ENCODE peak calls at places on chromosomes 12 and 14, in nine cellular contexts. U is DMS153; W is EH; L is aorta; C is stimulated activated CD4-positive, alpha-beta T cell treated with anti-CD3 and anti-CD28 coated beads, TNF-alpha, amount 100 ng/mL, for 1 hour; X is HS-27A; E is smooth muscle cell of the brain vasculature; P is left ventricle myocardium inferior; J is HCT116. R is an unnamed sample.

GRCh38 chr12:64946132-64946829 is 121.8 kb downstream of the TBC1D30 start:
- DNase-seq in U (peak; percentile 96), W (peak; percentile 8), L (peak; percentile 53), C (no peak), X (no peak), E (no peak), P (peak; percentile 63), J (no peak), R (no peak)

GRCh38 chr12:24839268-24839791 is 109.6 kb downstream of the BCAT1 start:
- DNase-seq in U (no peak), W (peak; percentile 33), L (no peak), C (peak; percentile 35), X (no peak), E (no peak), P (no peak), J (no peak), R (no peak)

GRCh38 chr12:77630341-77630740 is 200.4 kb upstream of the NAV3 start:
- DNase-seq in U (no peak), W (no peak), L (no peak), C (no peak), X (no peak), E (no peak), P (no peak), J (no peak), R (no peak)

GRCh38 chr12:113673524-113674238 is 202.0 kb upstream of the LHX5 start:
- DNase-seq in U (no peak), W (no peak), L (no peak), C (no peak), X (no peak), E (no peak), P (no peak), J (no peak), R (no peak)

GRCh38 chr12:42918387-42918786 is 328.8 kb upstream of the PRICKLE1 start:
- DNase-seq in U (no peak), W (no peak), L (no peak), C (no peak), X (no peak), E (no peak), P (no peak), J (no peak), R (peak; percentile 53)

GRCh38 chr14:104433401-104434213 is 146.0 kb upstream of the C14orf180 start:
- DNase-seq in U (no peak), W (no peak), L (peak; percentile 39), C (no peak), X (no peak), E (no peak), P (no peak), J (no peak), R (no peak)

GRCh38 chr12:110776410-110776809 is 33.7 kb upstream of the PPP1CC start:
- DNase-seq in U (no peak), W (no peak), L (no peak), C (peak; percentile 23), X (no peak), E (no peak), P (no peak), J (no peak), R (peak; percentile 65)

GRCh38 chr14:60805881-60806569 is 71.5 kb downstream of the MNAT1 start:
- DNase-seq in U (no peak), W (peak; percentile 94), L (no peak), C (no peak), X (no peak), E (peak; percentile 21), P (no peak), J (no peak), R (peak; percentile 41)

GRCh38 chr12:106917503-106917902 is 38.2 kb upstream of the TMEM263 start:
- DNase-seq in U (no peak), W (no peak), L (no peak), C (no peak), X (no peak), E (no peak), P (no peak), J (no peak), R (no peak)

GRCh38 chr14:104895786-104896642 is 28.7 kb upstream of the PLD4 start:
- DNase-seq in U (peak; percentile 52), W (no peak), L (peak; percentile 63), C (no peak), X (no peak), E (no peak), P (peak; percentile 14), J (no peak), R (peak; percentile 13)

GRCh38 chr14:87066221-87066817 is 926.7 kb downstream of the GALC start:
- DNase-seq in U (no peak), W (peak; percentile 1), L (no peak), C (no peak), X (no peak), E (no peak), P (no peak), J (no peak), R (peak; percentile 11)

GRCh38 chr12:14885718-14886201 is at the start of gene MGP:
- DNase-seq in U (no peak), W (peak; percentile 74), L (peak; percentile 85), C (no peak), X (no peak), E (no peak), P (no peak), J (no peak), R (no peak)

GRCh38 chr12:17976202-17976601 is 113.8 kb downstream of the RERGL start:
- DNase-seq in U (no peak), W (no peak), L (no peak), C (no peak), X (peak; percentile 12), E (no peak), P (no peak), J (no peak), R (no peak)

GRCh38 chr12:95718001-95718400 is 72.6 kb downstream of the NTN4 start:
- DNase-seq in U (no peak), W (no peak), L (no peak), C (no peak), X (no peak), E (no peak), P (no peak), J (no peak), R (peak; percentile 38)

GRCh38 chr14:32588448-32589320 is 259.6 kb downstream of the AKAP6 start:
- DNase-seq in U (no peak), W (peak; percentile 61), L (no peak), C (no peak), X (no peak), E (no peak), P (no peak), J (peak; percentile 16), R (peak; percentile 61)

GRCh38 chr12:120231316-120232011 is 30.6 kb upstream of the RPLP0 start:
- DNase-seq in U (peak; percentile 51), W (peak; percentile 99), L (peak; percentile 89), C (peak; percentile 55), X (peak; percentile 94), E (no peak), P (peak; percentile 58), J (peak; percentile 97), R (peak; percentile 96)

GRCh38 chr12:56677680-56678079 is 10.4 kb downstream of the PTGES3 start:
- DNase-seq in U (no peak), W (no peak), L (no peak), C (no peak), X (no peak), E (no peak), P (no peak), J (no peak), R (no peak)

GRCh38 chr12:6462234-6462995 is 8.1 kb downstream of the VAMP1 start:
- DNase-seq in U (no peak), W (no peak), L (no peak), C (no peak), X (no peak), E (no peak), P (no peak), J (no peak), R (no peak)